ENCODE peak calls at places on chromosomes 5 and 9, in five cellular contexts. H, O, W, C and Q are unnamed samples.

GRCh38 chr5:181260720-181261319 is at the start of gene TRIM52:
- DNase-seq in O (peak), H (no peak), C (peak), W (peak), Q (no peak)

GRCh38 chr5:147611483-147611882 is 101.6 kb upstream of the DPYSL3 start:
- DNase-seq in O (no peak), W (peak), H (no peak), C (no peak), Q (no peak)

GRCh38 chr9:36029765-36030528 is 6.8 kb upstream of the RECK start:
- DNase-seq in O (no peak), C (no peak), H (no peak), W (no peak), Q (peak)

GRCh38 chr9:135968083-135968476 is 6.9 kb upstream of the UBAC1 start:
- DNase-seq in W (no peak), O (no peak), C (no peak), H (no peak), Q (no peak)

GRCh38 chr9:137825324-137825991 is 52.1 kb upstream of the CACNA1B start:
- DNase-seq in H (no peak), O (no peak), C (no peak), W (no peak), Q (no peak)

GRCh38 chr9:82148849-82149544 is 160.4 kb downstream of the SPATA31D1 start:
- DNase-seq in H (no peak), C (no peak), O (peak), W (no peak), Q (no peak)

GRCh38 chr9:37187269-37187668 is 66.9 kb downstream of the ZCCHC7 start:
- DNase-seq in W (no peak), C (no peak), O (no peak), H (no peak), Q (no peak)

GRCh38 chr5:141420855-141421488 is at the start of gene PCDHGA11:
- DNase-seq in W (peak), O (peak), C (no peak), H (no peak), Q (no peak)

GRCh38 chr9:129145841-129146292 is 32.2 kb downstream of the IER5L start:
- DNase-seq in C (no peak), H (no peak), O (no peak), W (peak), Q (peak)

GRCh38 chr5:61349935-61350334 is 17.9 kb downstream of the ZSWIM6 start:
- DNase-seq in C (no peak), H (no peak), O (no peak), W (no peak), Q (no peak)

GRCh38 chr5:10334830-10335229 is 18.7 kb upstream of the MARCHF6 start:
- DNase-seq in O (no peak), W (no peak), C (no peak), H (no peak), Q (no peak)

GRCh38 chr9:15213249-15213648 is 93.8 kb downstream of the TTC39B start:
- DNase-seq in C (no peak), H (no peak), W (no peak), O (no peak), Q (no peak)

GRCh38 chr5:133247881-133248642 is 196.2 kb downstream of the HSPA4 start:
- DNase-seq in W (peak), O (peak), H (no peak), C (no peak), Q (no peak)

GRCh38 chr9:7454490-7455110 is 345.0 kb downstream of the DMAC1 start:
- DNase-seq in O (no peak), C (no peak), W (no peak), H (no peak), Q (no peak)